ENCODE peak calls at places on chromosomes 1 and 21, in six cellular contexts. F is left ventricle myocardium inferior, S is body of pancreas, C is upper lobe of right lung, J is HCT116, Q is tibial nerve. U is an unnamed sample. For H3K4me1, the result is how much of the 10 kb centered on the place peaks cover.

GRCh38 chr1:169585184-169585583 is 1.1 kb downstream of the F5 start:
- DNase-seq in F (no peak), S (no peak), C (no peak), J (no peak), Q (no peak), U (no peak)

GRCh38 chr1:224894915-224895314 is 34.6 kb upstream of the DNAH14 start:
- DNase-seq in F (no peak), S (no peak), C (no peak), J (peak), Q (no peak), U (no peak)

GRCh38 chr1:2393471-2393877 is 1.8 kb downstream of the RER1 start:
- DNase-seq in F (no peak), S (peak), C (no peak), J (no peak), Q (no peak), U (no peak)

GRCh38 chr1:230109871-230110667 is 43.0 kb downstream of the GALNT2 start:
- DNase-seq in F (no peak), S (no peak), C (no peak), J (no peak), Q (no peak), U (no peak)

GRCh38 chr1:243313635-243314536 is 58.0 kb downstream of the SDCCAG8 start:
- DNase-seq in F (no peak), S (no peak), C (no peak), J (no peak), Q (no peak), U (no peak)

GRCh38 chr1:241074507-241074906 is 282.5 kb downstream of the RGS7 start:
- DNase-seq in F (no peak), S (no peak), C (no peak), J (no peak), Q (no peak), U (no peak)

GRCh38 chr1:91450260-91450659 is 45.6 kb upstream of the HFM1 start:
- DNase-seq in F (no peak), S (no peak), C (no peak), J (no peak), Q (no peak), U (no peak)

GRCh38 chr1:171585715-171586114 is 36.3 kb upstream of the MYOCOS start:
- DNase-seq in F (no peak), S (no peak), C (no peak), J (no peak), Q (no peak), U (no peak)

GRCh38 chr1:93021539-93022134 is 57.4 kb upstream of the MTF2 start:
- DNase-seq in F (no peak), S (no peak), C (no peak), J (peak), Q (no peak), U (no peak)

GRCh38 chr21:37605006-37605405 is 238.4 kb downstream of the DYRK1A start:
- DNase-seq in F (no peak), S (no peak), C (no peak), J (no peak), Q (no peak), U (no peak)

GRCh38 chr1:176211395-176212165 is 4.5 kb upstream of the COP1 start:
- DNase-seq in F (no peak), S (no peak), C (no peak), J (no peak), Q (no peak), U (no peak)

DNA sequence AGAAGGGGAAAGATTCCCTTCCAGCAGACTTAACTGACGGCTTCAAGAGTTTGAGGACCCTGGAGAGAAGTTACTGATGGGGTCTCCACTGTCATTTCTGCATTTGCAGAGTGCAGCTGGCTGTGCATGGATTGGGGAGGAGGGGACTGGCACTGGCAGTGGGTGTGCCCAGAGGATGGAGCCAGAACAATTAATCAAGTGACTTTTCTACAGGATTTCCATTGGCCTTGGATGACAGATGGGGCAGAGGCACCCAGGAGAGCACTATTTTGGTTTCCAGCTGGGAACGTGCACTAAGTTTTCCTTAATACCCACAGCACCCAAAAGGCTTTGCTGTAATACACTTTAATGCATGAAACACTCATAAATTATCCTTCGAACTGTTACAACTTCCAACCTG is 1.3 kb downstream of the NGF start:
- DNase-seq in F (no peak), S (no peak), C (no peak), J (no peak), Q (no peak), U (no peak)
- H3K4me3 ChIP-seq in F (peak), S (no peak), C (no peak), J (no peak), Q (no peak), U (peak)

GRCh38 chr1:42690477-42691156 is 8.4 kb downstream of the YBX1 start:
- DNase-seq in F (no peak), S (no peak), C (no peak), J (no peak), Q (no peak), U (no peak)
- H3K4me1 ChIP-seq in F (half or more), S (half or more), C (half or more), J (under half), Q (under half), U (under half)

DNA sequence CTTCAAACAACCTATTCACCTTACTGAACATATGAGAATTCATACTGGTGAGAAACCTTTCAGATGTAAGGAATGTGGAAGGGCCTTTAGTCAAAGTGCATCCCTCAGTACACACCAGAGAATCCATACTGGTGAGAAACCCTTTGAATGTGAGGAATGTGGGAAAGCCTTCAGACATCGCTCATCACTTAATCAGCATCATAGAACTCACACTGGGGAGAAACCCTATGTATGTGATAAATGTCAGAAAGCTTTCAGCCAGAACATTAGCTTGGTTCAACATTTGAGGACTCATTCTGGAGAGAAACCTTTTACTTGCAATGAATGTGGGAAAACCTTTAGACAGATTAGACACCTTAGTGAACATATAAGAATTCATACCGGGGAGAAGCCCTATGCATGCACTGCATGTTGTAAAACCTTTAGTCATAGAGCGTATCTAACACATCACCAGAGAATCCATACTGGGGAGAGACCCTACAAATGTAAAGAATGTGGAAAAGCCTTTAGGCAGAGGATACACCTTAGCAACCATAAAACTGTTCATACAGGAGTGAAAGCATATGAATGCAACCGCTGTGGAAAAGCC is 13.2 kb upstream of the EXO5 start:
- DNase-seq in F (no peak), S (no peak), C (no peak), J (no peak), Q (no peak), U (no peak)
- H3K4me3 ChIP-seq in F (no peak), S (no peak), C (no peak), J (no peak), Q (no peak), U (no peak)

DNA sequence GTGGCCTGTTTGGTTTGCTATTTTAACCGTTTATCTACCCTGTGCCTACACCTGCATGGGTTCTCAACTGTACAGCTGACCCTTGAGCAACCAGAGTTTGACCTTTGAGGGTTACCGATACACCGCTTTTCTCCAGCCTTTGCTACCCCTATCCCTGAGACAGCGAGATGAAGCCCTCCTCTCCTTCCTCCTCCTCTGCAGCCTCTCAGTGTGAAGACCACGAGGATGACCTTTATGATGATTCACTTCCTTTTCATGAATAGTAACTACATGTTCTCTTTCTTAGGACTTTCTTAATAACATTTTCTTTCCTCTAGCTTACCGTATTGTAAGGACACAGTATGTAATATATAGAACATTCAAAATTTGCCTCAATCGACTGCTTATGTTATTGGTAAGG is 14.5 kb upstream of the RNF187 start:
- DNase-seq in F (no peak), S (no peak), C (no peak), J (no peak), Q (no peak), U (no peak)
- H3K4me1 ChIP-seq in F (under half), S (under half), C (under half), J (under half), Q (under half), U (under half)

DNA sequence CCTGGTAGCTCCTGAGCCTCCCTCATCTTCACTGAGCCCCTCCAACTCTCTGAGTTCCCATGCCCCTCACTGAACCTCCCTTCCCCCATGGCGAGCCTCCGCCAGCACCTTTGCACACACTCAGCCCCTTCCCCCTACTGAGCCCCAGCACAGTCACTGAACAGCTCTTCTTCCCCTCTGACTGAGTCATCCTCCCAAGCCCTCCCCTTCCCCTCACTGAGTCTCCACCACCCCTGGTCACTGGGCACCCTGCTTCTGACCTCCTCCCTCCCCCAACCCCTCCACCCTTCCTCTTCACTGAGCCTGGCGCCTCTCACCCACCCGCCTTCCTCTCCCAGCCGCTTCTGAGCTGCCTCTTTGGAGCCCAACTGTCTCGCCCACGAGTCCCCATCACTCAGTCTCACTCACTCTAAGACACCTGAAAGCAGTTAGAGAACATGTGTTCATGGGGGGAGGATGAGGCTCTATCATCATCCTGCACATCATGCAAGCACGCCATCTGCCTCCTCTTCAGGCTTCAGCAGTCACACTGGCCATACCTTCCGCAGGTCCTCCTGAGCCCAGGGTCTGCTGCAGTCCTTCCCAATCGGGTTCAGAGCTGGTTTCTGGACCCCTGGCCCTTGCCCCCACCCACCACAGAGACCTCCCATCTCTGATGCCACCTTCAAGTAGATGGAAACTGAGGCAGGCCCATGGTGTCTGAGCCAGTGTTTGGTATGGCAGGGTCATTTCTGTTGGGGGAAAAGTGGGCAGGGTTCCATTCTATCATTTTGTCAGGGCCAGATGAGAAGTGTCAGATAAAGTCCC is 2.0 kb upstream of the TRNP1 start:
- DNase-seq in F (no peak), S (peak), C (no peak), J (no peak), Q (no peak), U (peak)
- H3K4me3 ChIP-seq in F (no peak), S (no peak), C (no peak), J (peak), Q (no peak), U (no peak)

GRCh38 chr1:85884372-85885035 is 176.3 kb upstream of the ZNHIT6 start:
- DNase-seq in F (no peak), S (no peak), C (no peak), J (no peak), Q (no peak), U (no peak)

GRCh38 chr1:85894651-85895050 is 186.4 kb upstream of the ZNHIT6 start:
- DNase-seq in F (no peak), S (no peak), C (no peak), J (peak), Q (peak), U (peak)

GRCh38 chr1:85888961-85889360 is 180.7 kb upstream of the ZNHIT6 start:
- DNase-seq in F (no peak), S (no peak), C (no peak), J (no peak), Q (no peak), U (no peak)
- H3K4me1 ChIP-seq in F (under half), S (under half), C (under half), J (under half), Q (under half), U (under half)

GRCh38 chr1:64624859-64625258 is 120.0 kb upstream of the RAVER2 start:
- DNase-seq in F (no peak), S (no peak), C (no peak), J (no peak), Q (no peak), U (no peak)

GRCh38 chr1:64631346-64632052 is 113.4 kb upstream of the RAVER2 start:
- DNase-seq in F (no peak), S (no peak), C (no peak), J (no peak), Q (no peak), U (no peak)

GRCh38 chr1:64630611-64631010 is 114.3 kb upstream of the RAVER2 start:
- DNase-seq in F (no peak), S (no peak), C (no peak), J (no peak), Q (no peak), U (no peak)
- H3K4me3 ChIP-seq in F (no peak), S (no peak), C (no peak), J (no peak), Q (no peak), U (no peak)

DNA sequence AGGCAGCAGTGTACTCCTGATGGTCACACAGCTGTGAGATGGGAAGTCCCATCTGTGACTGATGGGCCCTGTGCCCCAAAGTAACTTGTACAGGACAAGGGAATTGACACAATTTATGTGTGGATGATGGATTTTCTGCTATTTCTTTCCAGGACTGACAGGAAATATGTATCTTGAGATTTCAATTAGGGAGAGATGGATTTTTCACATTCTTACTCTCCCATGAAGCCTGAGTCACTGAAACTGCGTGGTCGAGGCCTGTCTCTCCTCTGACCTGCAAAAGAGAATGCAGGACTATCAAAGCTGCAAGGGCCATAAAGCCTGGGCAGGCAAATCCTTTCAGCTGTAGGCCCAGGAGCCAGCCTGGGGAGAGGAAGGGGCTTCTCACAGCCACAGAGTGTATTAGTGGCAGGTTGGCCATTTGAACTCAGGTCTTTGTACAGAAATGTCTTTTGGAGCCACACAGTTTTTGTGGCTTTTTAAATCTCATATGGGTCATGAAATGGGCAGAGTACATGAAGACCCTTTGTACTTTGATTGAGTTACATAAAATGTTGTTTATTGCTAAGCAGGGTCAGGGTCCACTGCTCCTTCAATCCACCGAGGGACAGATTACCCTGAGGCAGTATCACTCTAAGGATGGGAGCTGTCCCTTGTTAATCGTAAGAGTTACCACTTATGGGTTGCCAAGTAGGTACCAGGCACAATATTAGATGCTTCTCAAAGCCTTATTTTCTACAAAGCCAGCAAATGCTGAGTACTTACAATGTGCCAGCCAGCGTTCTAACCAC is 14.8 kb downstream of the ALX3 start:
- DNase-seq in F (no peak), S (no peak), C (no peak), J (no peak), Q (no peak), U (no peak)
- H3K4me1 ChIP-seq in F (under half), S (under half), C (under half), J (under half), Q (under half), U (under half)

DNA sequence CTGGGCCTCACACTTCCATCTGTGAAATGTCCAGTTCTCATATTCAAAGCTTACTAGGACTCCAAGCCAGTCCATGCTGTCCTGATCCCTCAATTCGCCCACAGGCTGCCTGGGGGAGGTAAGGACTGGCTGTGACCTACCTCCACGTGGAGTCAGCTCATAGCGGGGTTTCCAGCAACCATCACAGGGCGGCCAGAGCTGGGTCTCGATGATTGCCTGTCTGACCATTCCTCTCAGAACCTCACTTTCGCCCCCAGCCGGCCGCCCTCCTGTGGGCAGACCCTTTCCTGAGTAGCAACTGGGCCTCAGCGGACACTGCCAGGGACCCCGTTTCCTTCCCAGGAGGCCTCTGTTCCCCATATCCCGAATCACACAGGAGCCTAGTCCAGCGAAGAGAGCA is 3.4 kb upstream of the RUNX3 start:
- DNase-seq in F (no peak), S (no peak), C (no peak), J (no peak), Q (no peak), U (no peak)
- H3K4me3 ChIP-seq in F (no peak), S (no peak), C (no peak), J (no peak), Q (no peak), U (no peak)

DNA sequence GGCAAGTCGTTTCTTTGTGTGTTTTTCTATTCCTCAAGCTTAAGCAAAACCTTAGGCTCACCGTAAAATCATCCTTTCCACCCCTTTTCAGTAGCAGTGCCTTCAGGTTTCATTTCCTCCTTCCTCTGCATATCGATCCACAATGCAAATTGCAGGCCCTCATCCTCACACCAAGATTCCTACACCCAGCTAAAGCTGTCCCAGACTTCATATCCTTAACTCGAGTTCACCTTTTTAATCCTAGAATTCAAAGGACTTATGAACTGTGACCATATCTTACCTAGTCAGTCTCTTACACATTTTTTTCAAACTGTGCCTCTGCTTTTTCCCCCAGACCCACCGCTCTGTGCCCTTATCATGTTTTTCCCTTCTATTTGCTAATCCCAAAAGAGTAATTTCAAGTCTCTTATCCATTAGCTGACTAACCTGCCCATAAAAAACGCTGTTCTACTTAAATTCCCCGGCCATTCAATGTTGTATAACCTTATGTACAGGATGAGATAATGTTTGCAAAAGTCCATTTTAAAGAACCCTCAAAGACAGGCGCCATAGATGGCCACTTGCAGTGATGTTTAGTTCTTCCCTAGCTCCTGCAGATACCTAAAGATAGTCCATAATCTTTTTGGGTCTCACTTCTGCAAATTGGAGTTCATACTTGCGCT is 1.5 kb downstream of the AKIRIN1 start:
- DNase-seq in F (no peak), S (no peak), C (no peak), J (no peak), Q (no peak), U (no peak)
- H3K4me1 ChIP-seq in F (half or more), S (under half), C (under half), J (under half), Q (under half), U (under half)